ENCODE peak calls at places on chromosomes 6 and 20, in four cellular contexts. T is HT1080, V is lung, P is A549. J is an unnamed sample.

GRCh38 chr6:27862396-27863061 is 49.7 kb downstream of the OR2B2 start:
- DNase-seq in T (peak; percentile 63), V (no peak), P (no peak), J (no peak)

GRCh38 chr20:32972181-32973076 is 31.8 kb downstream of the SUN5 start:
- DNase-seq in T (peak; percentile 39), V (no peak), P (no peak), J (no peak)

GRCh38 chr6:113879186-113880096 is 22.3 kb downstream of the MARCKS start:
- DNase-seq in T (peak; percentile 69), V (no peak), P (peak; percentile 73), J (peak; percentile 40)

GRCh38 chr6:144090384-144090783 is 5.0 kb downstream of the SF3B5 start:
- DNase-seq in T (no peak), V (no peak), P (no peak), J (no peak)

GRCh38 chr20:1269850-1270249 is 3.8 kb downstream of the SNPH start:
- DNase-seq in T (no peak), V (no peak), P (no peak), J (no peak)

GRCh38 chr6:149975400-149975799 is 11.7 kb downstream of the ULBP1 start:
- DNase-seq in T (no peak), V (no peak), P (no peak), J (no peak)

GRCh38 chr20:479487-479886 is 17.2 kb upstream of the TBC1D20 start:
- DNase-seq in T (no peak), V (no peak), P (no peak), J (no peak)

GRCh38 chr20:5090191-5090590 is 29.6 kb downstream of the PCNA start:
- DNase-seq in T (no peak), V (peak; percentile 32), P (no peak), J (no peak)

GRCh38 chr20:50335105-50335504 is 144.5 kb downstream of the CEBPB start:
- DNase-seq in T (peak; percentile 65), V (no peak), P (peak; percentile 77), J (no peak)

GRCh38 chr6:111549744-111550143 is 55.9 kb downstream of the TRAF3IP2 start:
- DNase-seq in T (no peak), V (no peak), P (no peak), J (no peak)

J was measured in glutamatergic neuron.